ENCODE peak calls at places on chromosomes 5 and 9, in four cellular contexts. O, R, T and K are unnamed samples.

GRCh38 chr9:134807726-134808125 is 72.9 kb upstream of the FCN2 start:
- DNase-seq in O (no peak), R (no peak), T (no peak), K (no peak)

GRCh38 chr5:123455095-123455494 is 31.9 kb upstream of the CEP120 start:
- DNase-seq in O (no peak), R (no peak), T (no peak), K (no peak)

GRCh38 chr5:137506296-137506695 is 7.2 kb upstream of the SPOCK1 start:
- DNase-seq in O (no peak), R (no peak), T (no peak), K (no peak)

GRCh38 chr5:23289162-23289561 is 218.2 kb upstream of the PRDM9 start:
- DNase-seq in O (no peak), R (no peak), T (no peak), K (no peak)

GRCh38 chr5:8349855-8350254 is 480.9 kb downstream of the MTRR start:
- DNase-seq in O (no peak), R (no peak), T (no peak), K (no peak)

GRCh38 chr5:40972434-40972833 is 63.1 kb downstream of the C7 start:
- DNase-seq in O (no peak), R (no peak), T (no peak), K (no peak)

GRCh38 chr9:91489391-91489899 is 65.8 kb upstream of the NFIL3 start:
- DNase-seq in O (no peak), R (no peak), T (no peak), K (no peak)

GRCh38 chr9:72476617-72477375 is 44.6 kb upstream of the TMC1 start:
- DNase-seq in O (peak), R (peak), T (peak), K (peak)

GRCh38 chr5:164784230-164784629 is 1278.8 kb downstream of the MAT2B start:
- DNase-seq in O (no peak), R (no peak), T (no peak), K (no peak)

GRCh38 chr5:53128481-53128880 is 18.9 kb upstream of the MOCS2 start:
- DNase-seq in O (no peak), R (no peak), T (no peak), K (no peak)

GRCh38 chr9:109699019-109699418 is 81.0 kb upstream of the PALM2AKAP2 start:
- DNase-seq in O (no peak), R (no peak), T (no peak), K (no peak)

GRCh38 chr9:3490957-3491356 is 34.8 kb downstream of the RFX3 start:
- DNase-seq in O (no peak), R (no peak), T (no peak), K (no peak)

GRCh38 chr9:36064448-36065037 is 27.8 kb downstream of the RECK start:
- DNase-seq in O (no peak), R (no peak), T (no peak), K (no peak)

GRCh38 chr9:8287501-8287900 is 487.9 kb upstream of the DMAC1 start:
- DNase-seq in O (no peak), R (no peak), T (no peak), K (no peak)

GRCh38 chr9:9790216-9790872 is 822.5 kb downstream of the PTPRD start:
- DNase-seq in O (no peak), R (peak), T (peak), K (no peak)

GRCh38 chr5:154285661-154286408 is 95.3 kb downstream of the GALNT10 start:
- DNase-seq in O (no peak), R (peak), T (no peak), K (no peak)

GRCh38 chr9:137116027-137116507 is 1.5 kb upstream of the DPP7 start:
- DNase-seq in O (no peak), R (no peak), T (no peak), K (no peak)

GRCh38 chr5:14724633-14725032 is 60.1 kb downstream of the OTULIN start:
- DNase-seq in O (no peak), R (no peak), T (no peak), K (no peak)

GRCh38 chr9:87604886-87605588 is 107.4 kb downstream of the DAPK1 start:
- DNase-seq in O (no peak), R (no peak), T (no peak), K (no peak)

GRCh38 chr9:33265211-33265885 is 499 bp downstream of the CHMP5 start:
- DNase-seq in O (no peak), R (no peak), T (no peak), K (no peak)

GRCh38 chr5:126066795-126067321 is 356.4 kb upstream of the GRAMD2B start:
- DNase-seq in O (no peak), R (no peak), T (no peak), K (no peak)

GRCh38 chr9:75891277-75892167 is 1.0 kb downstream of the PCSK5 start:
- DNase-seq in O (no peak), R (no peak), T (no peak), K (peak)

GRCh38 chr5:74442466-74442865 is 198.1 kb downstream of the ENC1 start:
- DNase-seq in O (no peak), R (no peak), T (no peak), K (no peak)

GRCh38 chr5:168269950-168270349 is 21.5 kb upstream of the WWC1 start:
- DNase-seq in O (no peak), R (no peak), T (peak), K (no peak)

GRCh38 chr5:82335807-82336206 is 57.7 kb upstream of the RPS23 start:
- DNase-seq in O (no peak), R (no peak), T (no peak), K (no peak)

GRCh38 chr9:36400332-36401178 is 486 bp upstream of the RNF38 start:
- DNase-seq in O (peak), R (peak), T (peak), K (peak)

GRCh38 chr5:132963175-132964104 is at the start of gene AFF4:
- DNase-seq in O (peak), R (peak), T (peak), K (peak)

GRCh38 chr5:136963521-136963920 is 535.6 kb downstream of the SPOCK1 start:
- DNase-seq in O (no peak), R (no peak), T (no peak), K (no peak)

GRCh38 chr9:23542927-23543326 is 283.1 kb downstream of the ELAVL2 start:
- DNase-seq in O (no peak), R (no peak), T (no peak), K (no peak)

GRCh38 chr5:113234546-113234945 is 200.2 kb downstream of the TSSK1B start:
- DNase-seq in O (no peak), R (no peak), T (no peak), K (no peak)

GRCh38 chr9:18473551-18474279 is at the start of gene ADAMTSL1:
- DNase-seq in O (peak), R (no peak), T (no peak), K (no peak)

GRCh38 chr9:20066120-20066519 is 277.3 kb upstream of the SLC24A2 start:
- DNase-seq in O (no peak), R (no peak), T (no peak), K (no peak)

GRCh38 chr9:16721972-16722371 is 148.5 kb downstream of the BNC2 start:
- DNase-seq in O (no peak), R (no peak), T (no peak), K (no peak)

GRCh38 chr5:25701936-25702335 is 1057.2 kb upstream of the CDH10 start:
- DNase-seq in O (no peak), R (no peak), T (no peak), K (no peak)

GRCh38 chr9:68999393-69000105 is 14.4 kb downstream of the PRKACG start:
- DNase-seq in O (peak), R (peak), T (peak), K (peak)
- TF ChIP-seq SP1 in O (no peak), R (no peak), T (no peak), K (no peak)

GRCh38 chr9:131642496-131643083 is 97.3 kb downstream of the PRRT1B start:
- DNase-seq in O (no peak), R (no peak), T (no peak), K (no peak)

GRCh38 chr9:131636593-131636992 is 91.3 kb downstream of the PRRT1B start:
- DNase-seq in O (no peak), R (no peak), T (peak), K (no peak)

GRCh38 chr9:131641618-131642495 is 96.5 kb downstream of the PRRT1B start:
- DNase-seq in O (no peak), R (no peak), T (no peak), K (no peak)

GRCh38 chr9:131640438-131641181 is 95.3 kb downstream of the PRRT1B start:
- DNase-seq in O (no peak), R (no peak), T (no peak), K (no peak)

DNA sequence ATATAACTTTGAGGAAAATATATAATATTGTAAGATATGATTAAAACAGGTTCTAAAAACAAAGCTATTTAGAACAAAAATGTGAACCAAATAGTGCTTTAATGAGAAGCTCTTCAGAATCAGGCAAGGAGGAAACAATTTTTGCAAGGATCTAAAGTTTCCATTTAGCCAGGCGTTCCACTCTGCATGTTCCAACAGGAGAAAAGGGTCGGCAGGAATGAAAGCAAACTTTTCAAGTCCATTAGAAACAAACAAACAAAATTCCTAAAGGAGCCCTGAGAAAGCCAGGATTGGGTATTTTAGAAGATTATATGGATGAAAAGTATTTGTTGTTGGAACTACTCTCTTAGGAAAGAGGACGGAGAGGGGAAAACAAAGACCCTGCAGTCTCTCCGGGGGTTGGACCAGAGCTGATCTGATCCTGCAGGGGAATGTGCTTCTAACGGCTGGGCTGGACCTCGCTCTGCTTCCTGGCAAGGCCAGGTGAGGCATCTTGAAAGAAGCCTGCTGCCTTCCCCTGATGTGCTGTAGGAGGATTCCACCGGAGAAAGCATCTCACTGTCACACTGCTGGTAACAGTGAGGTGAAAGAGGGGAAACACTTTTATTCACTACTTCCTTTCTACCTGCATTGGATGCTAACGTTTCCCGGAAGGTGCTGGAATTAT is 94.6 kb downstream of the PRRT1B start:
- DNase-seq in O (no peak), R (no peak), T (no peak), K (no peak)
- H3K9ac ChIP-seq in O (no peak), R (no peak), T (no peak), K (no peak)

GRCh38 chr5:172149073-172149472 is 39.0 kb downstream of the STK10 start:
- DNase-seq in O (no peak), R (no peak), T (no peak), K (no peak)
- TF ChIP-seq SP1 in O (no peak), R (no peak), T (no peak), K (no peak)

DNA sequence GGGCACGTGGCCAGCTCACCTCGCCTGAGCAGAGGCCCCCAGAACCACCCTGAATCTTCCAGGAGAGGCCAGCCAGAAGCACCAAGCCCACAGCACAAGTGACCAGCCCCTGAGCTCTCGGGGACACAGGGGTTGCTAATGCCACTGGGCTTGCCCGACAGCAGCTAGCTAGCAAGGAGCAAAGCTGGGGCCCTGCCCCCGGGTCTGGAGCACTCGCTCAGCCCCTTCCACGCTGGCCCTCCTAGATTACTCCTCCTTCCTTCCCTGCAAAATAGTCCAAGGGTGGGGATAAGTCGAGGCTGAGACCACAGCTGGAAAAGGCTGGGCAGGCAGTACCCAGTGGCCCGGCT is 74.0 kb downstream of the ADAMTS2 start:
- DNase-seq in O (no peak), R (no peak), T (no peak), K (no peak)
- H3K9ac ChIP-seq in O (no peak), R (no peak), T (no peak), K (no peak)

GRCh38 chr9:117703538-117703937 is 665 bp upstream of the TLR4 start:
- DNase-seq in O (no peak), R (no peak), T (no peak), K (no peak)
- TF ChIP-seq SP1 in O (no peak), R (no peak), T (no peak), K (no peak)

GRCh38 chr9:114594136-114594535 is 6.6 kb downstream of the ATP6V1G1 start:
- DNase-seq in O (no peak), R (no peak), T (no peak), K (no peak)

GRCh38 chr9:114590328-114590727 is 2.8 kb downstream of the ATP6V1G1 start:
- DNase-seq in O (no peak), R (no peak), T (no peak), K (no peak)

GRCh38 chr9:114592356-114592755 is 4.8 kb downstream of the ATP6V1G1 start:
- DNase-seq in O (no peak), R (no peak), T (no peak), K (no peak)

GRCh38 chr9:114588671-114589526 is 1.3 kb downstream of the ATP6V1G1 start:
- DNase-seq in O (no peak), R (no peak), T (no peak), K (no peak)

GRCh38 chr9:114591206-114591853 is 3.8 kb downstream of the ATP6V1G1 start:
- DNase-seq in O (no peak), R (peak), T (no peak), K (no peak)
- H3K9ac ChIP-seq in O (no peak), R (peak), T (no peak), K (no peak)

GRCh38 chr5:180133551-180133950 is 62.0 kb upstream of the RNF130 start:
- DNase-seq in O (no peak), R (no peak), T (no peak), K (no peak)
- TF ChIP-seq SP1 in O (no peak), R (no peak), T (no peak), K (no peak)

DNA sequence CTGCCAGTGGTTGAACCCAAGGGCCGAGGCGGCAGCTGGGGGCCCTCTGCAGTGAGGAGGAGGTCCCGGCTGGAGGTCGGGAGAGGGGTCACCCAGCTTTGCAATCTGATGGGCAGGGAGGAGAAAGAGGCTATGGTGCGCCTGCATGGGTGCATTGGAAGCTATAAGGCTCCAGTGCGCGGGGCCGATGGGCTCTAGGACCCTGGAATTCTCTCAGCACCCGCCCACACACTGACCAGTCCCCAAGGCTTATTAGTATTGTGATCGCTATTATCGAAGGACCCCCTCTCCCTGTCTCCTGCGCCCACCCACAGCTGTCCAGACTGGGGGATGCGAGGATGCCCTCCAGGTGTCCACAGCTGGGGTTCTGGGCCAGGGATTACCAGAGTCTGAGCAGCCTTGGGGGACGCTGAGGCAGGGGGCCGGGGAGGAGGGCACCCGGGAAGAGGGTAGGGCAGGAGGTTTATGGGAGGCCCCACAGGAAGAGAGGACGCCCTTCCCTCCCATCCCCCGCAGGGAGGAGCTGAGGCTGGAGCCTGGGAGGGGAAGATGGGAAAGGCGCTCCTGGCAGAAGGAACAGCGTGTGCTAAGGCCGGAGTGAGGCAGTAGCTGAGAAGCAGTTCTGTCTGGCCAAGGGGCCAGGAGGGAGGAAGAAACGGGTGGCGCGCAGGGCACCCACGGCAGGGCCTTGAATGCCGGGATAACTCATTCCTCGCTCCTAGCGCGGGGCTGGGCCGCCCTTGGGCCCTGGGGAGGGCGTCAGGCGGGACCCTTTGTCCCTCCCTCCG is 24.2 kb downstream of the C9orf50 start:
- DNase-seq in O (no peak), R (peak), T (no peak), K (peak)
- H3K9ac ChIP-seq in O (no peak), R (peak), T (peak), K (peak)

DNA sequence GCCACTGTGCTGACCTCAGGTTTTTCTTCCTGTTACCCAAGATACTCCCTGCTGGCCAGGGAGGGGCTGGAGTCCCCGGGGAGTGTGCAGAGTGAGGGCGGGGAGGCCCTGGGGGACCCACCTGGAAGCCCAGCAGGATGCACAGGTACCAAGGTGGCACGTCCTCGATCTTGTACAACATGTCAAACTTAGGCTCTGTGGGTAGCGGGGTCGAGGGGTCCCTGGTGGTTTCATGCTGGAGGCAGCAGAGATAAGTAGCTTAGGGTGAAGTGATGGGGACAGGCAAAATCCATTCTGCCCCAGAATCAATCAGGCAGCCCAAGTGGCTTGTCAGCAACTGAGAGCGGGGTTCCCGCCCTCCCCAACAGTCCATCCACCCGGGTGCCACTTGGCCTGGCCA is 726 bp downstream of the SLC23A1 start:
- DNase-seq in O (no peak), R (no peak), T (no peak), K (no peak)
- TF ChIP-seq SP1 in O (no peak), R (no peak), T (no peak), K (no peak)